ENCODE peak calls at places on chromosome 10, in nine cellular contexts. Z is AG04449; D is NAMALWA; F is NCI-H1105 treated with DMSO at 0.1 percent for 48 hours; T is GM23248; J is mucosa of descending colon; Y is COLO829; G is activated T-cell treated with anti-CD3 and anti-CD28 coated beads, Interleukin-2, amount 50 U/mL, for 1 hour; L is substantia nigra. A is an unnamed sample.

GRCh38 chr10:75080554-75080953 is 30.9 kb upstream of the SAMD8 start:
- DNase-seq in Z (no peak), D (no peak), F (no peak), T (no peak), J (no peak), Y (no peak), G (no peak), L (no peak), A (no peak)

GRCh38 chr10:91247360-91248111 is 27.1 kb downstream of the PCGF5 start:
- DNase-seq in Z (peak; percentile 12), D (no peak), F (no peak), T (peak; percentile 57), J (no peak), Y (no peak), G (no peak), L (no peak), A (peak; percentile 45)

GRCh38 chr10:101901340-101901739 is 57.7 kb upstream of the KCNIP2 start:
- DNase-seq in Z (no peak), D (peak; percentile 84), F (peak; percentile 24), T (no peak), J (no peak), Y (no peak), G (no peak), L (no peak), A (no peak)

GRCh38 chr10:90986870-90987269 is 66.0 kb upstream of the ANKRD1 start:
- DNase-seq in Z (no peak), D (no peak), F (no peak), T (no peak), J (no peak), Y (no peak), G (no peak), L (no peak), A (no peak)

GRCh38 chr10:123229927-123230630 is 75.9 kb downstream of the BUB3 start:
- DNase-seq in Z (no peak), D (no peak), F (no peak), T (no peak), J (no peak), Y (no peak), G (no peak), L (no peak), A (no peak)

GRCh38 chr10:58807631-58808024 is 295.0 kb downstream of the BICC1 start:
- DNase-seq in Z (no peak), D (no peak), F (no peak), T (peak; percentile 89), J (no peak), Y (no peak), G (no peak), L (no peak), A (peak; percentile 82)

GRCh38 chr10:5975641-5976473 is 1.5 kb downstream of the IL15RA start:
- DNase-seq in Z (no peak), D (peak; percentile 82), F (no peak), T (peak; percentile 68), J (peak; percentile 66), Y (no peak), G (peak; percentile 35), L (no peak), A (peak; percentile 71)

GRCh38 chr10:103800789-103801540 is 54.4 kb downstream of the SH3PXD2A start:
- DNase-seq in Z (no peak), D (peak; percentile 29), F (no peak), T (peak; percentile 22), J (peak; percentile 46), Y (peak; percentile 83), G (no peak), L (no peak), A (no peak)

GRCh38 chr10:94409016-94409657 is 6.8 kb downstream of the TBC1D12 start:
- DNase-seq in Z (no peak), D (no peak), F (no peak), T (no peak), J (no peak), Y (no peak), G (no peak), L (no peak), A (no peak)